ENCODE peak calls at places on chromosome 1, in five cellular contexts. D is HL-60, S is K562, R is transverse colon, C is upper lobe of left lung. Z is an unnamed sample.

GRCh38 chr1:7389201-7389785 is 381.8 kb upstream of the VAMP3 start:
- DNase-seq in D (no peak), S (no peak), R (no peak), C (no peak), Z (no peak)

GRCh38 chr1:14788065-14788464 is 189.6 kb downstream of the KAZN start:
- DNase-seq in D (no peak), S (no peak), R (no peak), C (no peak), Z (no peak)

GRCh38 chr1:209316929-209317328 is 266.6 kb upstream of the CAMK1G start:
- DNase-seq in D (no peak), S (no peak), R (no peak), C (no peak), Z (no peak)

GRCh38 chr1:14637233-14637632 is 38.7 kb downstream of the KAZN start:
- DNase-seq in D (no peak), S (no peak), R (no peak), C (no peak), Z (no peak)

GRCh38 chr1:240462277-240462676 is 149.7 kb downstream of the GREM2 start:
- DNase-seq in D (no peak), S (no peak), R (no peak), C (no peak), Z (no peak)

GRCh38 chr1:184843732-184844495 is 89.3 kb upstream of the EDEM3 start:
- DNase-seq in D (no peak), S (no peak), R (peak), C (peak), Z (no peak)

GRCh38 chr1:183926978-183927377 is 110.5 kb downstream of the COLGALT2 start:
- DNase-seq in D (no peak), S (no peak), R (no peak), C (no peak), Z (no peak)

GRCh38 chr1:77413541-77414335 is 131.9 kb downstream of the AK5 start:
- DNase-seq in D (peak), S (no peak), R (no peak), C (no peak), Z (no peak)

GRCh38 chr1:10866314-10867091 is 70.1 kb upstream of the CASZ1 start:
- DNase-seq in D (no peak), S (peak), R (peak), C (no peak), Z (peak)

GRCh38 chr1:15345711-15346355 is 63.9 kb upstream of the EFHD2 start:
- DNase-seq in D (peak), S (peak), R (peak), C (peak), Z (no peak)

GRCh38 chr1:31497601-31498000 is 78.7 kb upstream of the TINAGL1 start:
- DNase-seq in D (no peak), S (no peak), R (no peak), C (no peak), Z (no peak)

GRCh38 chr1:11729498-11730428 is 6.2 kb upstream of the AGTRAP start:
- DNase-seq in D (peak), S (peak), R (no peak), C (peak), Z (no peak)

GRCh38 chr1:187691439-187691838 is 862.7 kb downstream of the PLA2G4A start:
- DNase-seq in D (peak), S (no peak), R (no peak), C (no peak), Z (no peak)

GRCh38 chr1:23475134-23475628 is 8.8 kb downstream of the ASAP3 start:
- DNase-seq in D (no peak), S (no peak), R (no peak), C (no peak), Z (peak)

GRCh38 chr1:193346085-193346484 is 159.7 kb upstream of the B3GALT2 start:
- DNase-seq in D (no peak), S (no peak), R (no peak), C (no peak), Z (no peak)

GRCh38 chr1:173479649-173480048 is 2.5 kb downstream of the PRDX6 start:
- DNase-seq in D (no peak), S (no peak), R (no peak), C (no peak), Z (no peak)

GRCh38 chr1:24725209-24725651 is 20.0 kb upstream of the CLIC4 start:
- DNase-seq in D (no peak), S (no peak), R (no peak), C (no peak), Z (no peak)

GRCh38 chr1:29655945-29656866 is 419.9 kb downstream of the PTPRU start:
- DNase-seq in D (no peak), S (peak), R (no peak), C (peak), Z (no peak)

GRCh38 chr1:70072239-70072751 is 133.1 kb downstream of the LRRC40 start:
- DNase-seq in D (no peak), S (no peak), R (no peak), C (no peak), Z (no peak)

GRCh38 chr1:30771005-30771404 is 13.4 kb upstream of the LAPTM5 start:
- DNase-seq in D (no peak), S (no peak), R (no peak), C (no peak), Z (no peak)

GRCh38 chr1:101253976-101254660 is 17.3 kb downstream of the S1PR1 start:
- DNase-seq in D (no peak), S (no peak), R (no peak), C (no peak), Z (no peak)

GRCh38 chr1:156379420-156380165 is 10.6 kb downstream of the RHBG start:
- DNase-seq in D (no peak), S (no peak), R (no peak), C (no peak), Z (no peak)

GRCh38 chr1:108049083-108049819 is 84.3 kb upstream of the VAV3 start:
- DNase-seq in D (peak), S (peak), R (no peak), C (peak), Z (no peak)

GRCh38 chr1:51314974-51315373 is 15.4 kb downstream of the TTC39A start:
- DNase-seq in D (no peak), S (no peak), R (peak), C (peak), Z (peak)

GRCh38 chr1:24277420-24278169 is 41.6 kb upstream of the GRHL3 start:
- DNase-seq in D (no peak), S (no peak), R (no peak), C (no peak), Z (no peak)

GRCh38 chr1:211068976-211069375 is 65.0 kb downstream of the KCNH1 start:
- DNase-seq in D (no peak), S (no peak), R (no peak), C (no peak), Z (no peak)

GRCh38 chr1:151828931-151829330 is 2.7 kb downstream of the RORC start:
- DNase-seq in D (no peak), S (peak), R (no peak), C (no peak), Z (peak)

GRCh38 chr1:172513480-172513879 is 19.5 kb upstream of the SUCO start:
- DNase-seq in D (no peak), S (no peak), R (no peak), C (no peak), Z (no peak)

GRCh38 chr1:79617777-79618176 is 611.2 kb upstream of the ADGRL4 start:
- DNase-seq in D (no peak), S (no peak), R (no peak), C (no peak), Z (no peak)

GRCh38 chr1:45953934-45954333 is 150.5 kb downstream of the MAST2 start:
- DNase-seq in D (no peak), S (no peak), R (no peak), C (no peak), Z (no peak)

GRCh38 chr1:12161662-12162458 is 4.9 kb upstream of the TNFRSF1B start:
- DNase-seq in D (peak), S (peak), R (peak), C (peak), Z (peak)

GRCh38 chr1:1988061-1988945 is 15.3 kb downstream of the CFAP74 start:
- DNase-seq in D (no peak), S (no peak), R (no peak), C (no peak), Z (no peak)

GRCh38 chr1:2555634-2556276 is 416 bp upstream of the TNFRSF14 start:
- DNase-seq in D (peak), S (no peak), R (peak), C (peak), Z (peak)

GRCh38 chr1:50103615-50104081 is 5.1 kb upstream of the ELAVL4 start:
- DNase-seq in D (no peak), S (no peak), R (no peak), C (no peak), Z (no peak)

GRCh38 chr1:33985166-33985565 is 121.3 kb downstream of the HMGB4 start:
- DNase-seq in D (no peak), S (no peak), R (no peak), C (no peak), Z (no peak)

GRCh38 chr1:53026254-53026653 is 35.8 kb upstream of the PODN start:
- DNase-seq in D (no peak), S (no peak), R (no peak), C (no peak), Z (no peak)

GRCh38 chr1:206029484-206029883 is 5.8 kb upstream of the CTSE start:
- DNase-seq in D (no peak), S (no peak), R (no peak), C (peak), Z (peak)

GRCh38 chr1:180213401-180214177 is 16.5 kb upstream of the LHX4 start:
- DNase-seq in D (no peak), S (peak), R (peak), C (no peak), Z (no peak)

GRCh38 chr1:104979651-104980050 is 1230.0 kb downstream of the AMY1C start:
- DNase-seq in D (no peak), S (no peak), R (no peak), C (no peak), Z (no peak)
- TF ChIP-seq CTCF in D (no peak), S (no peak), R (no peak), C (no peak), Z (no peak)

GRCh38 chr1:116514708-116515525 is 55.9 kb downstream of the CD58 start:
- DNase-seq in D (peak), S (no peak), R (no peak), C (peak), Z (no peak)
- TF ChIP-seq POLR2AphosphoS5 in D (peak), S (no peak), R (no peak), C (peak), Z (no peak)

DNA sequence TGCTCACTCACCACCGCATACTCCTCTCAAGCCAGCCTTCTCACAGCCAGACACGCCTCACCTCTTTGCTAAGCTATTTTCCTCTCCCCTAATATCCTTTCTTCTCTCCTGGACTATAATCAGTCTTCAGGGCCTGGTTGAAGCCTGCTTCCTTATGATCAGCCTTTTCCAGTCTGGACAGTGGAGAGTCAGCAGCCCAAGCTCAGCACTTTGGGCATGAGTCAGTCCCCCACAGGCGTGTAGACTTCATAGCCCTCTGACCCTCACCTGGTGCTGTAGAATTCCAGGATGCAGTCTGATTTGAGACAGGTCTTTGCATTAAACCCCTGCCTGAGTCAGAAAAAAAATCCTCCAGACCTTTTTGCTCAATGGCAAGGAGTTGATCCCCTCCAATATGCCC is 2.5 kb downstream of the HPCAL4 start:
- DNase-seq in D (no peak), S (no peak), R (no peak), C (no peak), Z (no peak)
- TF ChIP-seq CTCF in D (no peak), S (no peak), R (no peak), C (no peak), Z (no peak)

DNA sequence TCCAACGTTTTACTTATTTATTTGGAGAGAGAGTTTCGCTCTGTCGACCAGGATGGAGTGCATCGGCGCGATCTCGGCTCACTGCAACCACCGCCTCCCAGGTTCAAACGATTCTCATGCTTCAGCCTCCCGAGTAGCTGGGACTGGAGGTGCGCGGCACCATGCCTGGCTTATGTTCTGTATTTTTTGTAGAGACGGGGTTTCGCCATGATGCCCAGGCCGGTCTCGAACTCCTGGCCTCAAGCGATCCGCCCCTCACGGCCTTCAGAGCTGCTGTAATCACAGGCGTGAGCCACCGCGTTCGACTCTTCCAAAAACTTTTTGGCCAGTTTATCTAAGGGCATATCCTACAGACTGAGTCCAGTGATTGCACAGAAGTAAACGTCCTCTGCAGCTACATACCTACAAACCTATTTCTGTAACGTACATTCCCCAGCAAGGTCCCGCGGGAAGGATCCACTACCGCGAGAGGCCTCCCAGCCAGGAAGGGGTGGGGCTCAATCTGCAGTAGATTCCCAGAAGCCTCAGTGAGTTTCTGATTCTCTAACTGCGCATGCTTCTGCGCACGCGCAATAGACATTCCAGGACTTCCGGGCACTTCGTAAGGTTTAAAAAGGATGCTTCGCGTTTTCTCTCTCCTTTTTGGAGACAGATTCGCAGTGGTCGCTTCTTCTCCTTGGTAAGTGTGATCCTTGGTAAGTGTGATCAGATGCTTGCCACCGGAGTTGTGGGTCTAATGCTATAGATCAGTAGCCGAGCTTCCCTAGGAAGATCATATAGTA is at the start of gene RCC1:
- DNase-seq in D (peak), S (peak), R (peak), C (peak), Z (peak)
- TF ChIP-seq POLR2AphosphoS5 in D (peak), S (peak), R (peak), C (peak), Z (peak)

DNA sequence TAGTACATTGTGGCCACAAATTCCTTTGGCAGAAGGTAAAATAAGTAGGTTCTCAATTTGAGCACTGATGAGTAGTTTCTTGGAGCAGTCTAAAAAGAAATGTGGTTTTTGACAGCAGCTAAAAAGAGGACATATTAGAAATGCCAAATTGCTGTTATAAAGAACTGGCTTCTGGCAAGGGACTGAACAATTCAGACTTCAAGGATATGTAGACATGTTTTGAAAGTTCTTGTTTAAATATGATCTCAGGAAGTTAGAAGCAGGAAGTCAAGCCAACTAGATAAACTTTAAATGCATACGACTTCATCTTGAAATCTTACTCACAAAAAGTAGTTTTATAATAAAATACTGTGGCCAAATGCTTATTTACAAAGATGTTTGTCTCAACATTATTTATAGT is 18.8 kb downstream of the C1orf52 start:
- DNase-seq in D (no peak), S (no peak), R (no peak), C (no peak), Z (no peak)
- TF ChIP-seq CTCF in D (no peak), S (no peak), R (no peak), C (no peak), Z (no peak)

GRCh38 chr1:234713859-234714258 is 103.9 kb upstream of the IRF2BP2 start:
- DNase-seq in D (no peak), S (no peak), R (no peak), C (no peak), Z (no peak)

GRCh38 chr1:234718509-234719453 is 108.8 kb upstream of the IRF2BP2 start:
- DNase-seq in D (no peak), S (no peak), R (no peak), C (no peak), Z (no peak)

GRCh38 chr1:234719454-234720258 is 109.7 kb upstream of the IRF2BP2 start:
- DNase-seq in D (no peak), S (no peak), R (no peak), C (no peak), Z (no peak)

GRCh38 chr1:234715252-234715945 is 105.4 kb upstream of the IRF2BP2 start:
- DNase-seq in D (no peak), S (no peak), R (peak), C (no peak), Z (no peak)

DNA sequence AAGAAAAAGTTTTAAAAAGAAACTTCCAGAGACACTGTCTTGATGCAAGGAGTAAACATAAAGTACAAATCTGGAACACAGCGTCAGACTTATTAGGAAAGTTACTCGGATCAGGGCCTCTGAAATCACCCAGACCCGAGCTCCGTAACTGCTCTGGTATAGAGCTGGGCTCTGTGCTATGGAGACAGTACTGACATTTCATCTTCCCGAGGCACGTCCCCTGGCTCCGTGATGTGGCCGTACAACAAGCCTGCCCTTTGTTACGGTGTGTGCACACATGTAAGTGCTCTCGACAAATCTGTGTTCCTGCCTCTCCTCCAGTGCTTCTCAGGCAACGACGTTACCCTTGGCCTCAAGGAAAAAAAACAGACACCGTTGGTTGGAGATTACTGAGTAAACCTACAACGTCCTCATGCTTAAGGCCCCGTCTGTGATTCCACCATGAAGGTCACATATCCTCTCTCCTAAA is 107.0 kb upstream of the IRF2BP2 start:
- DNase-seq in D (no peak), S (no peak), R (no peak), C (peak), Z (no peak)
- TF ChIP-seq POLR2AphosphoS5 in D (no peak), S (no peak), R (no peak), C (no peak), Z (no peak)

DNA sequence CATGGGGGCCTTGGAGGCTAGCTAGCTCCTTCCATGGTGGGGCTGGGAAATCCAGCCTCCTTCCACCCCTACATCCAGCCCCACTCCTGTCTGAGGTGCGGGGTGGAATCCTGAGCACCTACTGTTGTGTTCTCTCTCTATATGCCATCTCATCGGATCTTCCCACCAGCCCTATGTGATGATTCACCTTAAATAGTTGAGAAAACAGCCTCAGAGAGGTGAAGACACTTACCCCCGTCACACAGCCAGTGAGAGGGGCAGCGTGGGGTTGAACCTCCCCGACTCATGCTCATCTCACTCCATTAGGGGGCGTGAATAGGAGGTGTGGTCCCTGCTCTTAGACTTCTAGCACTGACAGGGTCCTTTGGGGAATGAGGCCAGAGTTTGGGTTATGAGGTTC is 31.0 kb upstream of the ACTL8 start:
- DNase-seq in D (no peak), S (no peak), R (no peak), C (no peak), Z (no peak)
- TF ChIP-seq CTCF in D (no peak), S (no peak), R (no peak), C (no peak), Z (no peak)

GRCh38 chr1:27408151-27408550 is 15.7 kb downstream of the GPR3 start:
- DNase-seq in D (no peak), S (no peak), R (no peak), C (no peak), Z (no peak)
- TF ChIP-seq POLR2AphosphoS5 in D (no peak), S (no peak), R (no peak), C (no peak), Z (no peak)

GRCh38 chr1:218983848-218984247 is 189.8 kb upstream of the LYPLAL1 start:
- DNase-seq in D (no peak), S (peak), R (no peak), C (no peak), Z (no peak)
- TF ChIP-seq CTCF in D (no peak), S (peak), R (no peak), C (no peak), Z (no peak)

DNA sequence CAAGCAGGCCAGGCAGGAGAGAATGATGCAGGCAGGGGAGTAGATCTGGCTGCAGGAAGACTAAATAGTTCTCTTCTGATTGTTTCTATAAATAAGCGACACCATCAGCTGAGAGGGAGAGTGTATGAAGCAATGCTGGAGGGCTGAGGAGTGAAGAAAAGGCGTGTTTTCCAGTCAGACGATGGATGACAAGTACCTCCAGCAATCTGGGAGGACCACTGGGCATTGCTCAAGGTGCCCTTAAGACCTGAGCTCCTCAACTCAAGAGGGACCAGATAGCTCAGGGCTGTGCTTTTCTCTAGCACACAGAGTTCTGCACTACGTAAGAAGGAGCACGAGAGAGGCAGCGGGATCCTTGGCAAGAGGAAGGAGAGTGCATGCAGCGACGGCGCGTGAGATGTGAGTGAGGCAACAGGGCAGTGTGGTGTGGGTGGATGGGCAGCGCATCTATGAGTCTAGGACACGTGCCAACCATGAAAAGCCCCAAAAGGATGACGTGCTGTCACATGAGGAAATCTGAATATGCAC is 36.0 kb downstream of the PABPC4 start:
- DNase-seq in D (no peak), S (no peak), R (peak), C (peak), Z (no peak)
- TF ChIP-seq POLR2AphosphoS5 in D (no peak), S (no peak), R (no peak), C (peak), Z (no peak)

Z was measured in prostate gland.